ENCODE peak calls at places on chromosomes 3 and 15, in ten cellular contexts. One of them, this sample, is unnamed.

GRCh38 chr3:23940775-23941174 is 4.3 kb upstream of the NR1D2 start:
- DNase-seq in CD8-positive, alpha-beta T cell: no peak
- DNase-seq in Peyer's patch: no peak
- DNase-seq in tibial nerve: no peak
- DNase-seq in CD4-positive, alpha-beta T cell: no peak
- DNase-seq in dorsolateral prefrontal cortex: no peak
- DNase-seq in coronary artery: no peak
- DNase-seq in body of pancreas: no peak
- DNase-seq in hepatocyte: no peak
- DNase-seq in RWPE2: no peak
- DNase-seq in this sample: no peak

GRCh38 chr3:122918576-122919290 is 108.8 kb downstream of the SEMA5B start:
- DNase-seq in hepatocyte: peak
- DNase-seq in Peyer's patch: no peak
- DNase-seq in dorsolateral prefrontal cortex: no peak
- DNase-seq in tibial nerve: no peak
- DNase-seq in body of pancreas: no peak
- DNase-seq in CD8-positive, alpha-beta T cell: no peak
- DNase-seq in coronary artery: peak
- DNase-seq in CD4-positive, alpha-beta T cell: no peak
- DNase-seq in RWPE2: no peak
- DNase-seq in this sample: no peak

GRCh38 chr3:187736418-187736871 is 8.8 kb downstream of the BCL6 start:
- DNase-seq in CD4-positive, alpha-beta T cell: no peak
- DNase-seq in tibial nerve: no peak
- DNase-seq in RWPE2: no peak
- DNase-seq in hepatocyte: no peak
- DNase-seq in body of pancreas: no peak
- DNase-seq in Peyer's patch: no peak
- DNase-seq in dorsolateral prefrontal cortex: peak
- DNase-seq in coronary artery: no peak
- DNase-seq in CD8-positive, alpha-beta T cell: no peak
- DNase-seq in this sample: no peak

GRCh38 chr3:158568784-158569183 is 2.2 kb upstream of the MLF1 start:
- DNase-seq in dorsolateral prefrontal cortex: no peak
- DNase-seq in body of pancreas: no peak
- DNase-seq in Peyer's patch: no peak
- DNase-seq in hepatocyte: no peak
- DNase-seq in CD4-positive, alpha-beta T cell: no peak
- DNase-seq in RWPE2: no peak
- DNase-seq in tibial nerve: no peak
- DNase-seq in coronary artery: no peak
- DNase-seq in CD8-positive, alpha-beta T cell: no peak
- DNase-seq in this sample: no peak

GRCh38 chr15:96515391-96515790 is 184.9 kb downstream of the NR2F2 start:
- DNase-seq in RWPE2: no peak
- DNase-seq in tibial nerve: no peak
- DNase-seq in CD4-positive, alpha-beta T cell: no peak
- DNase-seq in hepatocyte: peak
- DNase-seq in dorsolateral prefrontal cortex: no peak
- DNase-seq in coronary artery: no peak
- DNase-seq in Peyer's patch: no peak
- DNase-seq in body of pancreas: no peak
- DNase-seq in CD8-positive, alpha-beta T cell: no peak
- DNase-seq in this sample: no peak

GRCh38 chr3:128237348-128238099 is 84.2 kb downstream of the EEFSEC start:
- DNase-seq in dorsolateral prefrontal cortex: no peak
- DNase-seq in tibial nerve: no peak
- DNase-seq in CD4-positive, alpha-beta T cell: no peak
- DNase-seq in Peyer's patch: no peak
- DNase-seq in RWPE2: no peak
- DNase-seq in body of pancreas: no peak
- DNase-seq in hepatocyte: no peak
- DNase-seq in CD8-positive, alpha-beta T cell: no peak
- DNase-seq in coronary artery: no peak
- DNase-seq in this sample: no peak

GRCh38 chr3:14680716-14681115 is 5.8 kb downstream of the C3orf20 start:
- DNase-seq in coronary artery: no peak
- DNase-seq in CD8-positive, alpha-beta T cell: no peak
- DNase-seq in body of pancreas: no peak
- DNase-seq in Peyer's patch: no peak
- DNase-seq in RWPE2: no peak
- DNase-seq in hepatocyte: no peak
- DNase-seq in tibial nerve: no peak
- DNase-seq in CD4-positive, alpha-beta T cell: no peak
- DNase-seq in dorsolateral prefrontal cortex: peak
- DNase-seq in this sample: no peak

GRCh38 chr15:48186271-48186670 is 5.2 kb upstream of the CTXN2 start:
- DNase-seq in CD8-positive, alpha-beta T cell: no peak
- DNase-seq in hepatocyte: no peak
- DNase-seq in tibial nerve: no peak
- DNase-seq in body of pancreas: no peak
- DNase-seq in dorsolateral prefrontal cortex: no peak
- DNase-seq in CD4-positive, alpha-beta T cell: no peak
- DNase-seq in Peyer's patch: no peak
- DNase-seq in RWPE2: no peak
- DNase-seq in coronary artery: no peak
- DNase-seq in this sample: no peak

GRCh38 chr3:27228805-27229204 is 140.4 kb downstream of the NEK10 start:
- DNase-seq in RWPE2: no peak
- DNase-seq in hepatocyte: no peak
- DNase-seq in CD4-positive, alpha-beta T cell: no peak
- DNase-seq in CD8-positive, alpha-beta T cell: no peak
- DNase-seq in body of pancreas: no peak
- DNase-seq in dorsolateral prefrontal cortex: no peak
- DNase-seq in Peyer's patch: no peak
- DNase-seq in tibial nerve: no peak
- DNase-seq in coronary artery: no peak
- DNase-seq in this sample: no peak

GRCh38 chr3:45325676-45326075 is 62.7 kb upstream of the LARS2 start:
- DNase-seq in hepatocyte: no peak
- DNase-seq in tibial nerve: no peak
- DNase-seq in CD8-positive, alpha-beta T cell: no peak
- DNase-seq in coronary artery: no peak
- DNase-seq in Peyer's patch: no peak
- DNase-seq in dorsolateral prefrontal cortex: no peak
- DNase-seq in CD4-positive, alpha-beta T cell: no peak
- DNase-seq in body of pancreas: no peak
- DNase-seq in RWPE2: no peak
- DNase-seq in this sample: no peak

DNA sequence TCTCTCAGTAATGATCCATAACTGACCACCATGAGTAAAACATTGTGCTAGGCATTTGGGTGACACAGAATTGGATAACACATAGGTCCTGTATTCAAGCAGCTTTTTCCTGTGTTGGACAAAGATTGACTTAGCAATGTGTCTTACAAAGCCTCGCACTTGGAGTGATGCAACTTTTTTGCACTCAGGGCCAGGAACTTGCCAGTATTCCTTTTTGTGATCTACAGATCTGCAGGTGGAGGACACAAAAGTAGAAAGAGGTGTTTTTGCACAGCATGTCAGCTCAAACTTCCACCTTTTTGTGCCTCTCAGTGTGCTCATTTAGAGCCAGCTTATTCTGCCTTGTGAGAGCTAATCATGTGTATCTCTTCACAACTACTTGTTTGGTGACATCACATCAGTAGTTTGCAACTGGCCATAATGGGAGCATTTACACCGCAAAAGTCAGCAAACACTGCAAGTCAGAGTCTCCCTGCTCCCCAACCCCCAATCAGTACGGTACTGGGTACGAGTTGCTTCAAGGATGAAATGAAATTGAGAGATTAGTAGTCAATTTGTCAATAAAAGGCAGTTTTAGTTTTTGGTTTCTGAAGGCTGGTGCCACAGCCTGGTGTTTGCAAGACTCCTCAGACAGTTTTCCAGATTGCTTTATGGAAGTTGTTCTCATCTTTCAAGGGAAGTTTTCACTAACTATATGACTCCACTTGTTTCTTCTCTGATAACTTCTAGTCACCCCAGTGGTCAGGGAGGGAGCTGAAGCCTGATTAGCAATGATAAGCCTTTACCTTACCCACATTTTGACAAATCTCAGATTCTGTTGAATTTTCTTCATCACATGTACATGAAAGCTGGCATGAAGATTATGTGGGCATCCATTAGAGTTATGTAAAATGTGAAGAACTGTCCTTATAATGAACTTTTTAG is 149.1 kb downstream of the PDCD6IP start:
- DNase-seq in CD8-positive, alpha-beta T cell: no peak
- DNase-seq in tibial nerve: no peak
- DNase-seq in CD4-positive, alpha-beta T cell: no peak
- DNase-seq in coronary artery: no peak
- DNase-seq in dorsolateral prefrontal cortex: no peak
- DNase-seq in RWPE2: no peak
- DNase-seq in hepatocyte: no peak
- DNase-seq in body of pancreas: no peak
- DNase-seq in Peyer's patch: no peak
- DNase-seq in this sample: no peak
- TF ChIP-seq CTCF in CD8-positive, alpha-beta T cell: no peak
- TF ChIP-seq CTCF in tibial nerve: no peak
- TF ChIP-seq CTCF in CD4-positive, alpha-beta T cell: no peak
- TF ChIP-seq CTCF in coronary artery: no peak
- TF ChIP-seq CTCF in dorsolateral prefrontal cortex: no peak
- TF ChIP-seq CTCF in RWPE2: no peak
- TF ChIP-seq CTCF in hepatocyte: no peak
- TF ChIP-seq CTCF in body of pancreas: no peak
- TF ChIP-seq CTCF in Peyer's patch: no peak
- TF ChIP-seq CTCF in this sample: no peak

GRCh38 chr15:40914486-40914885 is 14.7 kb upstream of the DLL4 start:
- DNase-seq in coronary artery: no peak
- DNase-seq in CD8-positive, alpha-beta T cell: no peak
- DNase-seq in hepatocyte: no peak
- DNase-seq in dorsolateral prefrontal cortex: no peak
- DNase-seq in CD4-positive, alpha-beta T cell: no peak
- DNase-seq in RWPE2: no peak
- DNase-seq in tibial nerve: no peak
- DNase-seq in Peyer's patch: no peak
- DNase-seq in body of pancreas: no peak
- DNase-seq in this sample: no peak

GRCh38 chr15:40917585-40917984 is 11.6 kb upstream of the DLL4 start:
- DNase-seq in body of pancreas: no peak
- DNase-seq in dorsolateral prefrontal cortex: no peak
- DNase-seq in tibial nerve: no peak
- DNase-seq in CD4-positive, alpha-beta T cell: no peak
- DNase-seq in coronary artery: no peak
- DNase-seq in RWPE2: no peak
- DNase-seq in hepatocyte: no peak
- DNase-seq in Peyer's patch: no peak
- DNase-seq in CD8-positive, alpha-beta T cell: no peak
- DNase-seq in this sample: no peak

GRCh38 chr15:40915679-40916078 is 13.5 kb upstream of the DLL4 start:
- DNase-seq in body of pancreas: no peak
- DNase-seq in tibial nerve: no peak
- DNase-seq in coronary artery: no peak
- DNase-seq in RWPE2: peak
- DNase-seq in dorsolateral prefrontal cortex: no peak
- DNase-seq in Peyer's patch: no peak
- DNase-seq in CD4-positive, alpha-beta T cell: no peak
- DNase-seq in hepatocyte: no peak
- DNase-seq in CD8-positive, alpha-beta T cell: no peak
- DNase-seq in this sample: no peak

GRCh38 chr15:40914013-40914412 is 15.1 kb upstream of the DLL4 start:
- DNase-seq in coronary artery: no peak
- DNase-seq in hepatocyte: no peak
- DNase-seq in tibial nerve: no peak
- DNase-seq in body of pancreas: no peak
- DNase-seq in CD4-positive, alpha-beta T cell: no peak
- DNase-seq in Peyer's patch: no peak
- DNase-seq in RWPE2: no peak
- DNase-seq in dorsolateral prefrontal cortex: no peak
- DNase-seq in CD8-positive, alpha-beta T cell: no peak
- DNase-seq in this sample: no peak

GRCh38 chr15:40915106-40915661 is 14.0 kb upstream of the DLL4 start:
- DNase-seq in CD8-positive, alpha-beta T cell: no peak
- DNase-seq in RWPE2: no peak
- DNase-seq in body of pancreas: no peak
- DNase-seq in dorsolateral prefrontal cortex: no peak
- DNase-seq in Peyer's patch: no peak
- DNase-seq in coronary artery: no peak
- DNase-seq in CD4-positive, alpha-beta T cell: no peak
- DNase-seq in tibial nerve: no peak
- DNase-seq in hepatocyte: no peak
- DNase-seq in this sample: no peak
- H3K27ac ChIP-seq in CD8-positive, alpha-beta T cell: no peak
- H3K27ac ChIP-seq in RWPE2: peak
- H3K27ac ChIP-seq in body of pancreas: no peak
- H3K27ac ChIP-seq in dorsolateral prefrontal cortex: no peak
- H3K27ac ChIP-seq in Peyer's patch: no peak
- H3K27ac ChIP-seq in coronary artery: no peak
- H3K27ac ChIP-seq in CD4-positive, alpha-beta T cell: no peak
- H3K27ac ChIP-seq in tibial nerve: no peak
- H3K27ac ChIP-seq in hepatocyte: no peak
- H3K27ac ChIP-seq in this sample: no peak

GRCh38 chr3:50532062-50532705 is 28.8 kb upstream of the CACNA2D2 start:
- DNase-seq in CD4-positive, alpha-beta T cell: no peak
- DNase-seq in hepatocyte: no peak
- DNase-seq in tibial nerve: no peak
- DNase-seq in CD8-positive, alpha-beta T cell: no peak
- DNase-seq in dorsolateral prefrontal cortex: no peak
- DNase-seq in coronary artery: no peak
- DNase-seq in Peyer's patch: no peak
- DNase-seq in RWPE2: no peak
- DNase-seq in body of pancreas: no peak
- DNase-seq in this sample: no peak
- TF ChIP-seq CTCF in CD4-positive, alpha-beta T cell: no peak
- TF ChIP-seq CTCF in hepatocyte: no peak
- TF ChIP-seq CTCF in tibial nerve: no peak
- TF ChIP-seq CTCF in CD8-positive, alpha-beta T cell: no peak
- TF ChIP-seq CTCF in dorsolateral prefrontal cortex: no peak
- TF ChIP-seq CTCF in coronary artery: no peak
- TF ChIP-seq CTCF in Peyer's patch: no peak
- TF ChIP-seq CTCF in RWPE2: no peak
- TF ChIP-seq CTCF in body of pancreas: no peak
- TF ChIP-seq CTCF in this sample: peak

DNA sequence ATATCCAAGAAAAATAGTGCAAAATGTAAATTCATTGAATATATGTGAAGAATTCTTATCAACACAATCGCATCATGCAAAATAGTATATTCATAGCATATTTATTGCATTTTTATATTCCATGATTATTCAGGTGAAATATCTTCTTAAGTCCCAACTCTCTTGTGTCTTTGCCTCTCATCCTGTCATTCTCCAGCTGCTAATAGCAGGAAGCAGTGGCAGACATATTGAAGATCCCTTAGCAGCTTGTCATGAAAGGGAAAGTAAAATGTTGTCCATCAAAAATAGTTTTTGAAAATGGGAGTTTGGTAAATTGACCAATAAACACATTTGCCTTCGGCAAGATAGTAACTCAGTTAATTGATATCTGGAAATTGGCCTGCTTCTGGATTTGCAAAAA is 265.3 kb upstream of the TGFBR2 start:
- DNase-seq in RWPE2: no peak
- DNase-seq in body of pancreas: no peak
- DNase-seq in tibial nerve: no peak
- DNase-seq in dorsolateral prefrontal cortex: no peak
- DNase-seq in coronary artery: no peak
- DNase-seq in hepatocyte: no peak
- DNase-seq in CD8-positive, alpha-beta T cell: no peak
- DNase-seq in CD4-positive, alpha-beta T cell: no peak
- DNase-seq in Peyer's patch: no peak
- DNase-seq in this sample: no peak
- H3K27ac ChIP-seq in RWPE2: peak
- H3K27ac ChIP-seq in body of pancreas: no peak
- H3K27ac ChIP-seq in tibial nerve: no peak
- H3K27ac ChIP-seq in dorsolateral prefrontal cortex: no peak
- H3K27ac ChIP-seq in coronary artery: no peak
- H3K27ac ChIP-seq in hepatocyte: no peak
- H3K27ac ChIP-seq in CD8-positive, alpha-beta T cell: no peak
- H3K27ac ChIP-seq in CD4-positive, alpha-beta T cell: no peak
- H3K27ac ChIP-seq in Peyer's patch: no peak
- H3K27ac ChIP-seq in this sample: no peak